ENCODE peak calls at places on chromosomes 1 and 21, in ten cellular contexts. A, W, I, Y, U, Q, M, C, J and V are unnamed samples.

GRCh38 chr1:242129103-242129502 is 130.2 kb upstream of the MAP1LC3C start:
- DNase-seq in A (no peak), J (no peak), U (no peak), M (peak), Q (no peak), W (no peak), C (no peak), Y (no peak), I (no peak), V (peak)

GRCh38 chr1:53131590-53131938 is 10.9 kb downstream of the SLC1A7 start:
- DNase-seq in J (no peak), I (no peak), Q (no peak), M (no peak), A (peak), C (no peak), W (no peak), Y (no peak), U (no peak), V (no peak)

GRCh38 chr1:228143480-228144212 is 3.6 kb downstream of the GUK1 start:
- DNase-seq in U (no peak), Y (no peak), A (no peak), W (no peak), I (no peak), Q (no peak), C (no peak), J (no peak), M (no peak), V (no peak)

GRCh38 chr1:41738475-41738874 is 180.2 kb downstream of the HIVEP3 start:
- DNase-seq in J (peak), I (no peak), Q (no peak), M (no peak), Y (no peak), C (no peak), U (peak), W (no peak), A (no peak), V (peak)

GRCh38 chr1:53455592-53455991 is 3.6 kb upstream of the DMRTB1 start:
- DNase-seq in Y (no peak), M (no peak), A (no peak), W (no peak), I (no peak), U (no peak), C (no peak), J (no peak), Q (no peak), V (no peak)

GRCh38 chr1:113433177-113433576 is 42.9 kb downstream of the MAGI3 start:
- DNase-seq in I (no peak), C (no peak), J (no peak), U (peak), M (no peak), W (no peak), A (no peak), Q (no peak), Y (no peak), V (no peak)

GRCh38 chr1:54272772-54273091 is 72.8 kb downstream of the MRPL37 start:
- DNase-seq in J (no peak), Q (no peak), I (no peak), Y (no peak), M (no peak), A (no peak), C (no peak), U (no peak), W (no peak), V (no peak)

GRCh38 chr1:165717918-165718515 is 19.7 kb upstream of the ALDH9A1 start:
- DNase-seq in J (no peak), M (peak), Y (peak), Q (no peak), A (no peak), C (no peak), U (peak), W (peak), I (no peak), V (peak)

GRCh38 chr1:41576620-41577019 is 92.1 kb upstream of the EDN2 start:
- DNase-seq in M (no peak), Y (no peak), I (no peak), J (no peak), Q (no peak), A (no peak), W (peak), U (peak), C (no peak), V (peak)

GRCh38 chr1:11784256-11784992 is 21.3 kb downstream of the MTHFR start:
- DNase-seq in C (no peak), M (no peak), U (no peak), Q (no peak), W (no peak), I (no peak), A (no peak), Y (no peak), J (no peak), V (no peak)

GRCh38 chr1:230867119-230867902 is 1.0 kb downstream of the C1orf198 start:
- DNase-seq in J (no peak), Y (no peak), C (no peak), I (no peak), U (no peak), W (no peak), M (no peak), A (no peak), Q (no peak), V (peak)

GRCh38 chr1:180842482-180842881 is 70.2 kb upstream of the KIAA1614 start:
- DNase-seq in A (no peak), Q (no peak), W (no peak), I (no peak), U (no peak), J (no peak), M (no peak), Y (no peak), C (no peak), V (peak)

GRCh38 chr1:109910123-109910962 is at the start of gene CSF1:
- DNase-seq in W (peak), Q (peak), A (peak), I (peak), U (peak), J (peak), M (peak), Y (peak), C (peak), V (peak)

GRCh38 chr1:170267317-170267716 is 121.6 kb downstream of the NTMT2 start:
- DNase-seq in M (peak), Y (no peak), I (no peak), C (no peak), U (peak), A (no peak), Q (no peak), J (no peak), W (no peak), V (no peak)

GRCh38 chr1:173043253-173043652 is 7.5 kb downstream of the TNFSF18 start:
- DNase-seq in A (no peak), U (peak), Y (no peak), C (no peak), I (no peak), M (no peak), W (no peak), Q (no peak), J (no peak), V (peak)

GRCh38 chr1:24163999-24164398 is 21.1 kb upstream of the IL22RA1 start:
- DNase-seq in A (no peak), C (no peak), I (no peak), W (no peak), Y (no peak), J (no peak), M (no peak), U (no peak), Q (no peak), V (no peak)

GRCh38 chr1:224076407-224076806 is 37.5 kb upstream of the FBXO28 start:
- DNase-seq in W (no peak), Y (no peak), A (no peak), M (no peak), U (no peak), J (no peak), C (no peak), Q (no peak), I (no peak), V (no peak)

GRCh38 chr1:186681806-186682205 is 1.6 kb upstream of the PTGS2 start:
- DNase-seq in W (peak), C (no peak), J (no peak), M (no peak), I (no peak), U (peak), Y (no peak), A (no peak), Q (no peak), V (no peak)

GRCh38 chr21:32044205-32044874 is 171.5 kb downstream of the HUNK start:
- DNase-seq in M (no peak), I (no peak), U (no peak), C (no peak), A (peak), J (no peak), Q (no peak), Y (no peak), W (no peak), V (no peak)

GRCh38 chr21:38492002-38492401 is 6.3 kb downstream of the ERG start:
- DNase-seq in U (no peak), M (no peak), Y (no peak), W (no peak), J (no peak), C (no peak), Q (no peak), A (no peak), I (no peak), V (no peak)

GRCh38 chr21:46392921-46393320 is 65.8 kb upstream of the DIP2A start:
- DNase-seq in Y (peak), C (peak), A (no peak), J (no peak), U (peak), M (no peak), I (no peak), W (peak), Q (peak), V (peak)

GRCh38 chr1:31327381-31327780 is 30.5 kb downstream of the ZCCHC17 start:
- DNase-seq in C (no peak), M (no peak), I (no peak), Q (no peak), W (peak), J (no peak), Y (no peak), A (no peak), U (peak), V (peak)

GRCh38 chr1:31798433-31799195 is 17.2 kb downstream of the SPOCD1 start:
- DNase-seq in M (no peak), J (peak), A (peak), W (peak), C (no peak), Y (peak), U (peak), Q (no peak), I (no peak), V (peak)

GRCh38 chr1:173525936-173526335 is 48.8 kb downstream of the PRDX6 start:
- DNase-seq in C (no peak), Q (no peak), W (no peak), M (no peak), Y (no peak), I (no peak), U (no peak), A (no peak), J (no peak), V (no peak)

DNA sequence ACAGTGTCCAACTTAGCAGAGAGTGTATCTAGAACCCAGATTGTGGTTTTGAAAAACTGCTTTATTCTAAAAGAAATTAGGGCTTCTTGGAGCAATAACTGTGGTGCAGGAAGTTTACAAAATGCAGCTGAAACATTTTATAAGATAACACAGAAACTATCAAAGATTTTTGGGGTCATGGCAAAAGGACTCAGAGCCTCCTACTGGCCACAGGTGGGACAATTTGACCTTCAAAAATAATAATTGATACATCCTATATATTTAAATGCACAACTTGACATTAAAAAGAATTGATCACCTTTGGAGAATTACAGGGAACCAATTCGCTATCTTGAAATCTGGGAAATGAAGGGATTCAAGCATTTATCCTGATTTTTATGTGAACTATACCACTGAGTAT is 235.2 kb downstream of the RPS6KC1 start:
- DNase-seq in W (no peak), A (no peak), C (no peak), Q (no peak), I (no peak), M (no peak), U (no peak), Y (no peak), J (no peak), V (no peak)
- TF ChIP-seq CTCF in W (peak), A (no peak), C (no peak), Q (no peak), I (no peak), M (peak), U (peak), Y (peak), J (no peak), V (peak)

GRCh38 chr1:162856260-162856659 is 4.7 kb downstream of the CCDC190 start:
- DNase-seq in W (peak), C (no peak), Q (no peak), J (no peak), M (no peak), A (no peak), I (no peak), U (peak), Y (peak), V (peak)

GRCh38 chr1:162861101-162861500 is at the start of gene CCDC190:
- DNase-seq in I (no peak), M (no peak), J (no peak), C (no peak), U (no peak), A (no peak), W (no peak), Q (peak), Y (no peak), V (peak)

GRCh38 chr1:162855461-162856150 is 5.4 kb downstream of the CCDC190 start:
- DNase-seq in W (peak), J (no peak), C (no peak), M (no peak), I (no peak), U (peak), Y (no peak), Q (no peak), A (no peak), V (peak)

GRCh38 chr1:162859210-162859609 is 1.8 kb downstream of the CCDC190 start:
- DNase-seq in U (no peak), I (no peak), Y (no peak), Q (no peak), A (no peak), M (no peak), J (no peak), C (no peak), W (no peak), V (no peak)

DNA sequence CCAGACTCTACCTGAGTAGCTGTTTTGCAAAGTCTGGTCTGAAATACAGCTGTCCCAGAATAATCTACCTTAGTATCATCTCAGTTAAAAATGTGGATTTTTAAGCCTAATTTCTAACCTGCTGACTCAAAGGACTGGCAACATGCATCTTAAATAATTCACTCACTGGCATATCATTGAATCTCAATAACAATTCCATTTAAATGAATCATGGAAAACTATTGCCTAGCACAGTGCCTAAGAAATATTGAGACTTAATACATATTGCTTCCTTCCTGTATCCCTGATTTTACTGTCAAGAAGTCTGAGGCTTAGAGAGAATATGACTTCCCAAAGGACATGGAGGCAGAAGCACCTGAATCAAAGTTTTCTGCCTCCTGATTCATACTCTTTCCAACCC is 3.1 kb downstream of the CCDC190 start:
- DNase-seq in J (no peak), I (no peak), U (peak), C (no peak), Q (no peak), A (no peak), W (peak), Y (no peak), M (no peak), V (peak)
- H3K4me3 ChIP-seq in J (no peak), I (no peak), U (no peak), C (no peak), Q (no peak), A (no peak), W (no peak), Y (no peak), M (no peak), V (no peak)

DNA sequence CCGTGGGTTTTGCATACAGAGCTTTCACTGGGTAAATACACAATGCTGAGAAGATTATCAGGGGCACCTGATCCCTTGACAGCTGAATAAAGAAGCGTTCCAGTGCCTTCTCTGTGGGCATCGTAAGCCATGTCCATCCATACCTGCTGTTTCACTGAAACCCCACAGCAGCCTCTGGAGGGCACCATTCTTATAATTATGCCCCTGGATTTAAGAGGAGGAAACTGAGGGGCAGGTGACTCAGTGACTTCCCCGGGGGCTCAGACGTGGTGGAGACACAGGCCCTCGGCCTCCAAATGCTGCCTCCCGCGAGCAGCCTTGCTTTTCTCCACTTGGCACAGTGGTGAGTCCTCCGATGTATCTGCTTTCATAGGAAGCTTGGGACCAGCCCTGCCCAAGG is 56.7 kb downstream of the B3GALT5 start:
- DNase-seq in W (no peak), A (no peak), Y (no peak), J (no peak), I (no peak), C (no peak), M (no peak), Q (no peak), U (no peak), V (no peak)
- TF ChIP-seq CTCF in W (no peak), A (no peak), Y (no peak), J (no peak), I (no peak), C (no peak), M (no peak), Q (no peak), U (no peak), V (no peak)

DNA sequence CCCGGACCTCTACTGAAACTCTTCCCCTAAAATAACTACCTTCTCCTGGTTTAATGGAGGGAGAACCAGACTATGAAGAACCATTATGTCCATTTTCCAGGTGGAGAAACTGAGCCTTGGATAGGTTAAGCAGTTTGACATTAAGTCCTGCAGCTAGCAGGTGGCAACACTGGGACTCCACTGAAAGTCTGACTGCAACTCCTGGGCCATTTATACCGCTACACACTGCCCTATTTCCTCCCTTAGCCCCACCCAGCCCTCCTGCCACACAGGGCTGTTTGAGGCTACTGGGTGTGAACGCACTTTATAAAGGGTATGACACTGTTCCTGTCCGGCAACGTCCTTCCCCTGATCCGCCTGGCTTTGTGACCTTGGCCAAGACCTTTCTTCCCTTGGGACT is 511 bp upstream of the INPP5B start:
- DNase-seq in U (no peak), I (no peak), M (peak), W (no peak), Y (no peak), Q (no peak), A (no peak), J (peak), C (no peak), V (no peak)
- H3K4me3 ChIP-seq in U (no peak), I (peak), M (peak), W (no peak), Y (no peak), Q (peak), A (peak), J (peak), C (peak), V (no peak)

DNA sequence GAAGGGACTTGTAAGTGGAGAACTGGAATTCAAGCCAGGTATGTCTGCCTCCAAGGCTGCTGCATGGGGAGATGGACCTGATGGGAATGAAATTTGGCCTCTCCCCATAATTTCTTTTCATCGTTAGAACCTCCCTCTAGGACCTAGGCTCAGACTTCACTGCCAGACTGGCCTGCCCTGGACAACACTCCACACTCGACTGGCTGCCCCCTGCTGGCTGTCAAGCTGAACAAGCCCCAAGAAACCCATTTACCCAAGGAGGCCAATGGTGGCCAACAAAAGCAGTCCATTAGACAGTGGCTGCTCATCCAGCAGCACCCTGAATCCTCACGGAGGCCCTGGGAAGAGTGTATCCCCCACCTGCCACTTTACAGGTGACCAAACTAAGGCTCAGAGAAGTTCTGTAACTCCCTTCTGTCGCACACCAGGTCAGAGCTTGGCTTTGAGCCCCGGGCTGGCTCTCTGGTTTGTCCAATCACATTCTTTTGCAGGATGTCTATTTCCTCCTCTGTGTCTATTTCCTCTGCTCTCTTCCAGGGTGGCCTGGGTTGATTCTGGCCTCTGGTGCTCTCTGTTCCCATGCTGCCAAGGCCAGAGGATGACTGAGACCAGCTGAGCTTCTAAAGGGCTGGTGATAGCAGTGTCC is 3.8 kb downstream of the RNF186 start:
- DNase-seq in C (peak), M (peak), J (peak), A (no peak), Q (peak), W (no peak), Y (no peak), U (peak), I (peak), V (peak)
- TF ChIP-seq CTCF in C (peak), M (peak), J (peak), A (peak), Q (peak), W (peak), Y (peak), U (peak), I (no peak), V (peak)

GRCh38 chr1:47684518-47684917 is 246.7 kb downstream of the FOXD2 start:
- DNase-seq in Y (no peak), A (peak), U (no peak), I (no peak), Q (no peak), C (no peak), W (no peak), M (no peak), J (no peak), V (no peak)
- H3K4me3 ChIP-seq in Y (no peak), A (no peak), U (no peak), I (no peak), Q (no peak), C (no peak), W (no peak), M (no peak), J (no peak), V (no peak)

GRCh38 chr1:220121791-220122530 is 28.0 kb downstream of the IARS2 start:
- DNase-seq in Y (no peak), C (no peak), M (no peak), U (no peak), Q (no peak), I (no peak), J (no peak), A (no peak), W (no peak), V (no peak)

GRCh38 chr1:220124542-220124941 is 30.6 kb downstream of the IARS2 start:
- DNase-seq in M (no peak), U (peak), C (no peak), W (peak), A (no peak), Y (no peak), I (no peak), J (no peak), Q (no peak), V (peak)

GRCh38 chr1:220119043-220119512 is 25.1 kb downstream of the IARS2 start:
- DNase-seq in I (no peak), M (no peak), U (peak), Q (no peak), W (no peak), J (no peak), A (no peak), C (no peak), Y (no peak), V (no peak)

GRCh38 chr1:220127076-220127475 is 33.1 kb downstream of the IARS2 start:
- DNase-seq in C (no peak), U (no peak), Q (no peak), Y (no peak), I (no peak), J (no peak), A (no peak), W (no peak), M (no peak), V (no peak)

GRCh38 chr1:220123889-220124288 is 30.0 kb downstream of the IARS2 start:
- DNase-seq in W (no peak), Q (no peak), M (peak), A (no peak), Y (no peak), J (no peak), C (no peak), U (no peak), I (no peak), V (no peak)
- TF ChIP-seq CTCF in W (peak), Q (peak), M (peak), A (no peak), Y (peak), J (no peak), C (no peak), U (peak), I (no peak), V (peak)

GRCh38 chr1:214446772-214447556 is 104.4 kb downstream of the PTPN14 start:
- DNase-seq in I (no peak), U (peak), A (no peak), Q (no peak), C (no peak), J (no peak), Y (peak), W (peak), M (peak), V (peak)
- H3K4me3 ChIP-seq in I (no peak), U (peak), A (no peak), Q (no peak), C (no peak), J (no peak), Y (peak), W (no peak), M (no peak), V (no peak)